ENCODE peak calls at places on chromosomes 6 and 20, in eight cellular contexts. B, U, R, J, A, K, I and Q are unnamed samples.
A peak's percentile ranks its signal among the peaks of the same experiment; 100 is the strongest.

GRCh38 chr6:26556263-26557070 is 18.3 kb downstream of the HMGN4 start:
- DNase-seq in B (peak; percentile 71), U (no peak), R (no peak), J (peak; percentile 94), A (peak; percentile 59), K (peak; percentile 46), I (peak; percentile 89), Q (no peak)

GRCh38 chr6:1250489-1251197 is 61.3 kb upstream of the FOXQ1 start:
- DNase-seq in B (no peak), U (no peak), R (no peak), J (no peak), A (no peak), K (no peak), I (no peak), Q (no peak)

GRCh38 chr20:53205046-53205445 is 232.9 kb downstream of the TSHZ2 start:
- DNase-seq in B (no peak), U (no peak), R (no peak), J (peak; percentile 43), A (no peak), K (no peak), I (no peak), Q (no peak)

GRCh38 chr6:164561656-164562055 is 747.7 kb downstream of the C6orf118 start:
- DNase-seq in B (no peak), U (no peak), R (no peak), J (no peak), A (no peak), K (no peak), I (no peak), Q (no peak)

GRCh38 chr6:132604635-132605150 is 15.2 kb upstream of the TAAR5 start:
- DNase-seq in B (no peak), U (no peak), R (no peak), J (no peak), A (no peak), K (no peak), I (no peak), Q (no peak)

GRCh38 chr6:73798592-73798991 is 102.6 kb downstream of the CD109 start:
- DNase-seq in B (no peak), U (no peak), R (no peak), J (peak; percentile 95), A (peak; percentile 43), K (no peak), I (peak; percentile 94), Q (no peak)

GRCh38 chr6:129543981-129544380 is 166.0 kb downstream of the ARHGAP18 start:
- DNase-seq in B (no peak), U (no peak), R (no peak), J (peak; percentile 16), A (peak; percentile 33), K (no peak), I (no peak), Q (no peak)

GRCh38 chr6:35160642-35161041 is 19.5 kb upstream of the TCP11 start:
- DNase-seq in B (no peak), U (no peak), R (no peak), J (no peak), A (no peak), K (no peak), I (no peak), Q (no peak)

GRCh38 chr20:49964964-49965780 is 17.6 kb upstream of the SNAI1 start:
- DNase-seq in B (peak; percentile 62), U (peak; percentile 37), R (no peak), J (peak; percentile 15), A (peak; percentile 49), K (no peak), I (no peak), Q (no peak)

GRCh38 chr6:37570801-37571200 is 71.1 kb upstream of the CCDC167 start:
- DNase-seq in B (no peak), U (no peak), R (no peak), J (no peak), A (no peak), K (no peak), I (no peak), Q (no peak)

GRCh38 chr6:34273242-34273805 is 24.5 kb upstream of the SMIM29 start:
- DNase-seq in B (no peak), U (peak; percentile 46), R (peak; percentile 67), J (peak; percentile 27), A (peak; percentile 95), K (peak; percentile 52), I (peak; percentile 38), Q (no peak)

GRCh38 chr20:39067526-39068216 is 105.5 kb downstream of the DHX35 start:
- DNase-seq in B (no peak), U (no peak), R (no peak), J (peak; percentile 24), A (no peak), K (no peak), I (peak; percentile 56), Q (no peak)

GRCh38 chr6:125232466-125232865 is 69.3 kb downstream of the HDDC2 start:
- DNase-seq in B (no peak), U (no peak), R (no peak), J (peak; percentile 66), A (no peak), K (no peak), I (peak; percentile 6), Q (no peak)

GRCh38 chr6:2848851-2849250 is 7.2 kb upstream of the SERPINB1 start:
- DNase-seq in B (no peak), U (peak; percentile 49), R (no peak), J (no peak), A (no peak), K (no peak), I (no peak), Q (peak; percentile 75)

GRCh38 chr6:1334725-1335124 is 22.8 kb downstream of the FOXQ1 start:
- DNase-seq in B (no peak), U (no peak), R (no peak), J (no peak), A (no peak), K (no peak), I (no peak), Q (no peak)

GRCh38 chr20:63087872-63088680 is 81.3 kb upstream of the BHLHE23 start:
- DNase-seq in B (peak; percentile 43), U (no peak), R (peak; percentile 19), J (no peak), A (no peak), K (peak; percentile 3), I (no peak), Q (no peak)
- H3K27me3 ChIP-seq in B (peaks cover 68% of the 10 kb centered on the region), U (peaks cover 99% of the 10 kb centered on the region), R (no peaks in the 10 kb centered on the region), J (no peaks in the 10 kb centered on the region), A (no peaks in the 10 kb centered on the region), K (peaks cover 100% of the 10 kb centered on the region), I (peaks cover 40% of the 10 kb centered on the region), Q (peaks cover 20% of the 10 kb centered on the region)

DNA sequence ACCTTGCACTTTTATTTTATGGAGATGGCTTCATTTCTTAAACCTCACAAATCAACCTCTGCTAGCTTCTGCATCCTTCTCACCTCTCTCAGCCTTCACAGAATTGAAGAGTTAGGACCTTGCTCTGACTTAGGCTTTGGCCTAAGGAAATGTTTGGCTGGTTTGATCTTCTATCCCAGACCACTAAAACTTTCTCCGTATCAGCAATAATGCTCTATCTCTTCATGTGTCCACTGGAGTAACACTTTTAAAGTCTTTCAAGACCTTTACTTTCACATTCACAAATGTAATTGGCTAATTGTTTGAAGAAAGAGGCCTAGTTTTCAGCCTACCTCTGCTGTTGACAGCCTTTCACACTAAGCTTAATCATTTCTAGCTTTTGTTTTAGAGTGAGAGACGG is 212.9 kb downstream of the TTLL2 start:
- DNase-seq in B (no peak), U (no peak), R (no peak), J (no peak), A (no peak), K (no peak), I (no peak), Q (no peak)
- H3K27me3 ChIP-seq in B (no peaks in the 10 kb centered on the region), U (no peaks in the 10 kb centered on the region), R (no peaks in the 10 kb centered on the region), J (no peaks in the 10 kb centered on the region), A (no peaks in the 10 kb centered on the region), K (no peaks in the 10 kb centered on the region), I (no peaks in the 10 kb centered on the region), Q (peaks cover 4% of the 10 kb centered on the region)

GRCh38 chr6:6002809-6003333 is 3.9 kb downstream of the NRN1 start:
- DNase-seq in B (no peak), U (no peak), R (no peak), J (no peak), A (no peak), K (no peak), I (no peak), Q (no peak)
- H3K27me3 ChIP-seq in B (no peaks in the 10 kb centered on the region), U (peaks cover 100% of the 10 kb centered on the region), R (peaks cover 5% of the 10 kb centered on the region), J (peaks cover 82% of the 10 kb centered on the region), A (peaks cover 87% of the 10 kb centered on the region), K (peaks cover 100% of the 10 kb centered on the region), I (peaks cover 98% of the 10 kb centered on the region), Q (peaks cover 99% of the 10 kb centered on the region)

GRCh38 chr20:3681352-3681930 is 369 bp downstream of the ADAM33 start:
- DNase-seq in B (no peak), U (no peak), R (no peak), J (no peak), A (no peak), K (no peak), I (no peak), Q (no peak)
- H3K27me3 ChIP-seq in B (peaks cover 5% of the 10 kb centered on the region), U (peaks cover 40% of the 10 kb centered on the region), R (peaks cover 4% of the 10 kb centered on the region), J (no peaks in the 10 kb centered on the region), A (peaks cover 31% of the 10 kb centered on the region), K (peaks cover 39% of the 10 kb centered on the region), I (no peaks in the 10 kb centered on the region), Q (peaks cover 38% of the 10 kb centered on the region)

DNA sequence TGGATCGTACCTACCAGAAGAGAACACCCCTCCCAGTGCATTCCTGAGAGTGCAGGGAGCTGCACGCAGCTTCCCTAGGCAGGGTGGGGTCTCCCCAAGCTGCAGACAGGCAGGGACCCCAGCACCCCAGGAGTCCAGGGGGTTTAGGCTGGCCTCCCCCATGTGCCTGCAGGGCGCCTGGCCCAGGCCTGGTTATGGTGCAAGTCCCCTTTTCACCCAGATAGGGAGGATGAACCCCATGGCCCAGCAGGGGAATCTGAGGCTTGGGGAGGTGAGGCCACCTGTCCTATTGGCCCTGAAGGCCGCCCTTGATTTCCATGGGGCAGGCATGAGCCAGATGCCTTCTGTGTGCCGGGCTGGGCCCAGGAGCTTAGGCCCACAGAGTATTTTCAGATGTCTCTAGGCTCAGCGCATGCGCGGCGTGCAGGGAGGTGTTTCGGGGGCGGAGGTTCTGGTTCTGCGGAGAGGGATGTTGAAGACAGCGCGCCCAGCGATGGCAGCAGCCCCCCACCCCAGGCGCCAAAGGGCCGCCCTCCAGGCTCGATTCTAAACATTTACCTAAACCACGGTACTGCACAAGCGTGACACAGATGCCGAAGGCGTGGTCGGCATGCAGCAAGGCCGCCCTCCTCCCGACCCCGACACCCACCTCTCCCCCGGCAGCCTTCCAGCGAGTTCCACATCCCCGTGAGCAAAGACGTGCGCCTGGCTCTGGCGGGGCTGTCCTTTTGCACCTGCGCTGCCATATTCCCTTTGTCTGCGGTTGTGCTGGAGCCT is 29.3 kb downstream of the COL20A1 start:
- DNase-seq in B (no peak), U (no peak), R (no peak), J (no peak), A (no peak), K (no peak), I (no peak), Q (no peak)
- H3K27me3 ChIP-seq in B (peaks cover 36% of the 10 kb centered on the region), U (peaks cover 86% of the 10 kb centered on the region), R (no peaks in the 10 kb centered on the region), J (peaks cover 7% of the 10 kb centered on the region), A (peaks cover 4% of the 10 kb centered on the region), K (peaks cover 67% of the 10 kb centered on the region), I (peaks cover 21% of the 10 kb centered on the region), Q (no peaks in the 10 kb centered on the region)

GRCh38 chr6:52283111-52283510 is 1.4 kb downstream of the MCM3 start:
- DNase-seq in B (no peak), U (no peak), R (no peak), J (no peak), A (no peak), K (no peak), I (no peak), Q (no peak)
- H3K27me3 ChIP-seq in B (no peaks in the 10 kb centered on the region), U (no peaks in the 10 kb centered on the region), R (no peaks in the 10 kb centered on the region), J (no peaks in the 10 kb centered on the region), A (no peaks in the 10 kb centered on the region), K (no peaks in the 10 kb centered on the region), I (no peaks in the 10 kb centered on the region), Q (no peaks in the 10 kb centered on the region)

GRCh38 chr6:146027586-146028249 is 1.1 kb upstream of the GRM1 start:
- DNase-seq in B (no peak), U (no peak), R (no peak), J (no peak), A (no peak), K (no peak), I (no peak), Q (no peak)
- H3K27me3 ChIP-seq in B (no peaks in the 10 kb centered on the region), U (peaks cover 45% of the 10 kb centered on the region), R (peaks cover 12% of the 10 kb centered on the region), J (peaks cover 3% of the 10 kb centered on the region), A (peaks cover 20% of the 10 kb centered on the region), K (peaks cover 78% of the 10 kb centered on the region), I (peaks cover 15% of the 10 kb centered on the region), Q (peaks cover 47% of the 10 kb centered on the region)